ENCODE peak calls at places on chromosomes 4 and X, in eight cellular contexts. Z is lower leg skin, M is body of pancreas, F is stomach, U is suprapubic skin, P is heart left ventricle, V is sigmoid colon, N is adrenal gland. T is an unnamed sample.

GRCh38 chr4:94516067-94516466 is 64.3 kb downstream of the PDLIM5 start:
- DNase-seq in Z (no peak), M (no peak), F (no peak), U (no peak), P (no peak), V (no peak), N (no peak), T (no peak)

GRCh38 chr4:9996319-9997110 is 24.8 kb downstream of the SLC2A9 start:
- DNase-seq in Z (no peak), M (no peak), F (peak; percentile 22), U (peak; percentile 9), P (no peak), V (peak; percentile 14), N (peak; percentile 30), T (no peak)

GRCh38 chr4:135917016-135917415 is 1615.3 kb downstream of the PCDH18 start:
- DNase-seq in Z (no peak), M (no peak), F (no peak), U (no peak), P (no peak), V (no peak), N (no peak), T (no peak)

GRCh38 chrX:132532955-132533354 is 44.1 kb upstream of the MBNL3 start:
- DNase-seq in Z (no peak), M (no peak), F (no peak), U (no peak), P (no peak), V (no peak), N (no peak), T (no peak)

GRCh38 chr4:123421942-123422781 is 25.6 kb downstream of the SPRY1 start:
- DNase-seq in Z (no peak), M (no peak), F (no peak), U (no peak), P (no peak), V (no peak), N (no peak), T (no peak)

GRCh38 chr4:78204176-78204575 is 147.1 kb downstream of the FRAS1 start:
- DNase-seq in Z (no peak), M (no peak), F (no peak), U (no peak), P (no peak), V (no peak), N (no peak), T (no peak)

GRCh38 chrX:34849371-34849770 is 93.2 kb upstream of the FAM47B start:
- DNase-seq in Z (no peak), M (no peak), F (no peak), U (no peak), P (no peak), V (no peak), N (no peak), T (no peak)

GRCh38 chrX:107485019-107485418 is 35.6 kb downstream of the FRMPD3 start:
- DNase-seq in Z (no peak), M (no peak), F (no peak), U (no peak), P (no peak), V (no peak), N (no peak), T (no peak)

GRCh38 chr4:66688674-66689073 is 856.6 kb downstream of the CENPC start:
- DNase-seq in Z (no peak), M (no peak), F (no peak), U (no peak), P (no peak), V (no peak), N (no peak), T (no peak)

GRCh38 chr4:657338-658030 is 16.6 kb downstream of the ATP5ME start:
- DNase-seq in Z (no peak), M (no peak), F (no peak), U (no peak), P (peak; percentile 46), V (peak; percentile 64), N (no peak), T (no peak)

GRCh38 chr4:3710451-3711182 is 55.6 kb upstream of the ADRA2C start:
- DNase-seq in Z (no peak), M (no peak), F (no peak), U (peak; percentile 69), P (peak; percentile 36), V (peak; percentile 50), N (no peak), T (peak; percentile 39)

GRCh38 chrX:145816607-145817298 is 876 bp upstream of the SLITRK2 start:
- DNase-seq in Z (no peak), M (no peak), F (no peak), U (no peak), P (no peak), V (no peak), N (no peak), T (no peak)

GRCh38 chrX:38768079-38768478 is 33.2 kb upstream of the MID1IP1 start:
- DNase-seq in Z (no peak), M (peak; percentile 8), F (no peak), U (no peak), P (no peak), V (no peak), N (no peak), T (peak; percentile 14)

GRCh38 chrX:30971761-30972603 is 82.9 kb upstream of the TAB3 start:
- DNase-seq in Z (no peak), M (peak; percentile 35), F (peak; percentile 35), U (no peak), P (no peak), V (no peak), N (peak; percentile 22), T (peak; percentile 48)

GRCh38 chr4:124135409-124135813 is 577.1 kb downstream of the ANKRD50 start:
- DNase-seq in Z (no peak), M (no peak), F (no peak), U (no peak), P (no peak), V (no peak), N (no peak), T (no peak)

GRCh38 chrX:133265331-133265730 is 47.2 kb upstream of the TFDP3 start:
- DNase-seq in Z (no peak), M (no peak), F (no peak), U (no peak), P (no peak), V (no peak), N (no peak), T (no peak)

GRCh38 chr4:26069218-26069617 is 155.2 kb downstream of the SMIM20 start:
- DNase-seq in Z (no peak), M (no peak), F (no peak), U (no peak), P (no peak), V (no peak), N (no peak), T (no peak)

GRCh38 chr4:75243570-75243969 is 270.6 kb downstream of the RCHY1 start:
- DNase-seq in Z (no peak), M (no peak), F (no peak), U (no peak), P (no peak), V (no peak), N (no peak), T (no peak)

DNA sequence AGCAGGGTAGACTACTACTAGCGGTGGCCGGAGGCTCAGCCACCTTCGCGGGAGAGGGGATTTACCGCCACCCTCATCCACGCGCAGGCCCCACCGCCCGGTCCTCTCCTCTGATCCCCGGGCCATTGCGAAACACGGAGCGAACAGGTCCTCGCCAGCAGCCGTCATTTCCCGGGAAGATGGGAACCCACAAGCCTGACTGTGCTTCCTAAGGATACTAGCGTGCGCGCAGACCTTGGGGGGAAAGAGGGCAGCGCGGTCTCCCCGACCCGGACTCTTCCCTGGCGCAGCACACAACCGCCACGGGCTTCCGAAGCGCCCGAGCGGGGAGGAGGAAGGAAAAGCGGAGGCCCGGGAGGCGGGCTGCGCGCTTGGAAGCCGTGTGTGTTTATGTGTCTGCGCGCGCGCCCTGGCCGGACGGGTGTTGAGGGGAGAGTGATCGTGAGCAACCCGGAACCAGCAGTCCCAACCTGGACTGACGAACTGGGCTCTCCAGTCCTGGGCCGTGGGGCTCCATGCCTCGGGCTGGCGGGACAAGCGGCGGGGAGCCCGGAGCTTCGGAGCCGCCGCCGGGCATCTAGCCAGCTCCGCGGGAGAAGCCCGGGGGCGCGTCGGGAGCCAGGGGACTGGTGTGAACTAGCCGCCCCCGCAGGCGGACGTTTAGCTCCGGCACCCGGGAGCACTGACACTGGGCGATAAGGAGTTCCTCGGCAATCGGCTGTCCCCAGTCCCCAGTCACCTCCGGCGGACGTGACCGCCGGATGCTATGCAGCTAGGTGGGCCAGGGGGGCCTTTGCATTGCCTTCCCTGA is 74.6 kb upstream of the BCOR start:
- DNase-seq in Z (no peak), M (peak; percentile 68), F (peak; percentile 72), U (no peak), P (peak; percentile 86), V (peak; percentile 88), N (peak; percentile 43), T (peak; percentile 63)
- TF ChIP-seq POLR2A in Z (no peak), M (peak; percentile 30), F (no peak), U (peak; percentile 28), P (peak; percentile 16), V (peak; percentile 38), N (no peak), T (no peak)

GRCh38 chr4:73620115-73620792 is at the start of gene RASSF6:
- DNase-seq in Z (no peak), M (peak; percentile 92), F (peak; percentile 89), U (no peak), P (no peak), V (no peak), N (no peak), T (no peak)
- TF ChIP-seq POLR2A in Z (no peak), M (peak; percentile 41), F (no peak), U (no peak), P (no peak), V (peak; percentile 26), N (no peak), T (no peak)

GRCh38 chr4:70705146-70705855 is 16.5 kb upstream of the RUFY3 start:
- DNase-seq in Z (peak; percentile 65), M (peak; percentile 75), F (peak; percentile 63), U (peak; percentile 83), P (peak; percentile 89), V (peak; percentile 85), N (peak; percentile 80), T (peak; percentile 77)
- TF ChIP-seq POLR2A in Z (no peak), M (peak; percentile 34), F (no peak), U (peak; percentile 30), P (no peak), V (no peak), N (no peak), T (no peak)

DNA sequence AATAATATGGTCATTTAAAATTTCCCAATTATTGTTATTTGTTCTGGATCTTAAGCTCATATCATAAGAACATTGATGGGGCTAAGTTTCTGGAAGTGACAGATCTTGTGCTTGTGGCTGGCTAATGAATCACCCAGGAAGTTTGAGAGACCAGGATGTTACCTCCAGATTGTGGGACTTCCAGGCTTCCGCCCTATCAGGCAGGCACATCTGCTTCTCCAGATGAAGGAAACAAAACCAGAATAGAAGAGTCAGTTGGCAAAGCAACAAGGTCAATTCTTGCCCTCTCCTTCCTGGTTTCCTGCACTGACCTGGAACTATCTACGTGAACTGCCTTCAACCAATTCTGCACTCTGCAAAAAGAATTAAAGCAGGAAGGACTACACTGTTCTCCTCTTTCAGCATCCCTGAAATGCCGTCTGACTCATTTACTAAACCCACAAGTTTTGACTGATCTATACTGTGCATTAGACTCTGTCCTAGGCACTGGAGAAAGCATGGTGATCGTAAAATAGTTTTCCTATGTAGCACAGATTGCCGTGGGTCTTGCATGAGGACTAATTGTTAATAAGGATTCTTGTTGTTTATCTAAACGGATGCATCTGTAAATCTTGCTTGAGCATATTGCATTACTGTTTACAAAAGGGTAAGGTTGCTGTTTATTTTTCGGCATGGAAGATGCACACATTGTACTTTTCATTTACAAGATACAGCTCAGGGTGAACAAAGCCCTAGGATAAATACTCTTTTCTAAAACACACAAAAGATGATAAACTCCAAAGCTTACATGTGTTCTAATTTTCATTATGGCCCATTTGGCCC is 74.6 kb downstream of the AMELX start:
- DNase-seq in Z (no peak), M (no peak), F (no peak), U (no peak), P (no peak), V (no peak), N (no peak), T (no peak)
- TF ChIP-seq POLR2A in Z (no peak), M (no peak), F (no peak), U (no peak), P (no peak), V (no peak), N (no peak), T (no peak)